ENCODE peak calls at places on chromosomes 1 and 21, in nine cellular contexts. One of them, this sample, is unnamed. For H3K4me1, the result is how much of the 10 kb centered on the place peaks cover.

GRCh38 chr1:4690951-4691675 is 36.7 kb downstream of the AJAP1 start:
- DNase-seq in tibial artery: no peak
- DNase-seq in right lobe of liver: no peak
- DNase-seq in left ventricle myocardium inferior: no peak
- DNase-seq in mammary epithelial cell: no peak
- DNase-seq in cardiac muscle cell: no peak
- DNase-seq in tibial nerve: no peak
- DNase-seq in ascending aorta: no peak
- DNase-seq in pancreas: no peak
- DNase-seq in this sample: no peak

GRCh38 chr21:38807481-38807880 is 1.8 kb downstream of the ETS2 start:
- DNase-seq in pancreas: no peak
- DNase-seq in mammary epithelial cell: no peak
- DNase-seq in tibial artery: no peak
- DNase-seq in cardiac muscle cell: no peak
- DNase-seq in left ventricle myocardium inferior: no peak
- DNase-seq in tibial nerve: no peak
- DNase-seq in ascending aorta: no peak
- DNase-seq in right lobe of liver: no peak
- DNase-seq in this sample: no peak

GRCh38 chr1:163813251-163813650 is 491.5 kb downstream of the NUF2 start:
- DNase-seq in ascending aorta: no peak
- DNase-seq in mammary epithelial cell: no peak
- DNase-seq in tibial nerve: no peak
- DNase-seq in pancreas: no peak
- DNase-seq in tibial artery: no peak
- DNase-seq in cardiac muscle cell: no peak
- DNase-seq in left ventricle myocardium inferior: no peak
- DNase-seq in right lobe of liver: no peak
- DNase-seq in this sample: no peak

GRCh38 chr1:167276969-167277368 is 56.3 kb downstream of the POU2F1 start:
- DNase-seq in tibial artery: no peak
- DNase-seq in ascending aorta: no peak
- DNase-seq in tibial nerve: no peak
- DNase-seq in pancreas: no peak
- DNase-seq in left ventricle myocardium inferior: no peak
- DNase-seq in right lobe of liver: no peak
- DNase-seq in cardiac muscle cell: no peak
- DNase-seq in mammary epithelial cell: no peak
- DNase-seq in this sample: no peak

GRCh38 chr1:236700903-236701302 is 14.6 kb downstream of the ACTN2 start:
- DNase-seq in cardiac muscle cell: peak
- DNase-seq in pancreas: no peak
- DNase-seq in tibial nerve: no peak
- DNase-seq in left ventricle myocardium inferior: no peak
- DNase-seq in right lobe of liver: no peak
- DNase-seq in tibial artery: no peak
- DNase-seq in mammary epithelial cell: no peak
- DNase-seq in ascending aorta: no peak
- DNase-seq in this sample: no peak

GRCh38 chr1:2279882-2280281 is 51.8 kb downstream of the SKI start:
- DNase-seq in tibial nerve: no peak
- DNase-seq in tibial artery: no peak
- DNase-seq in right lobe of liver: peak
- DNase-seq in cardiac muscle cell: no peak
- DNase-seq in ascending aorta: no peak
- DNase-seq in left ventricle myocardium inferior: no peak
- DNase-seq in pancreas: no peak
- DNase-seq in mammary epithelial cell: no peak
- DNase-seq in this sample: no peak

GRCh38 chr1:36856126-36856525 is 178.2 kb downstream of the GRIK3 start:
- DNase-seq in pancreas: no peak
- DNase-seq in tibial nerve: no peak
- DNase-seq in mammary epithelial cell: no peak
- DNase-seq in cardiac muscle cell: no peak
- DNase-seq in left ventricle myocardium inferior: no peak
- DNase-seq in right lobe of liver: no peak
- DNase-seq in tibial artery: no peak
- DNase-seq in ascending aorta: no peak
- DNase-seq in this sample: no peak

GRCh38 chr1:179881642-179882252 is 338 bp upstream of the TOR1AIP1 start:
- DNase-seq in tibial artery: peak
- DNase-seq in pancreas: no peak
- DNase-seq in mammary epithelial cell: no peak
- DNase-seq in right lobe of liver: no peak
- DNase-seq in left ventricle myocardium inferior: no peak
- DNase-seq in ascending aorta: peak
- DNase-seq in cardiac muscle cell: no peak
- DNase-seq in tibial nerve: peak
- DNase-seq in this sample: no peak

GRCh38 chr1:3629561-3630160 is 4.8 kb downstream of the TPRG1L start:
- DNase-seq in right lobe of liver: peak
- DNase-seq in tibial artery: no peak
- DNase-seq in left ventricle myocardium inferior: no peak
- DNase-seq in pancreas: no peak
- DNase-seq in mammary epithelial cell: no peak
- DNase-seq in cardiac muscle cell: no peak
- DNase-seq in ascending aorta: no peak
- DNase-seq in tibial nerve: no peak
- DNase-seq in this sample: no peak

GRCh38 chr1:110554871-110555801 is 36.2 kb upstream of the KCNA10 start:
- DNase-seq in mammary epithelial cell: no peak
- DNase-seq in cardiac muscle cell: peak
- DNase-seq in ascending aorta: peak
- DNase-seq in left ventricle myocardium inferior: peak
- DNase-seq in pancreas: peak
- DNase-seq in right lobe of liver: peak
- DNase-seq in tibial nerve: no peak
- DNase-seq in tibial artery: peak
- DNase-seq in this sample: peak

GRCh38 chr1:211632117-211632807 is 43.2 kb downstream of the NEK2 start:
- DNase-seq in mammary epithelial cell: peak
- DNase-seq in pancreas: no peak
- DNase-seq in cardiac muscle cell: no peak
- DNase-seq in right lobe of liver: peak
- DNase-seq in ascending aorta: no peak
- DNase-seq in tibial nerve: no peak
- DNase-seq in left ventricle myocardium inferior: no peak
- DNase-seq in tibial artery: no peak
- DNase-seq in this sample: no peak

GRCh38 chr1:55071477-55071876 is 32.1 kb downstream of the PCSK9 start:
- DNase-seq in cardiac muscle cell: peak
- DNase-seq in pancreas: no peak
- DNase-seq in left ventricle myocardium inferior: no peak
- DNase-seq in right lobe of liver: no peak
- DNase-seq in ascending aorta: no peak
- DNase-seq in tibial artery: no peak
- DNase-seq in tibial nerve: no peak
- DNase-seq in mammary epithelial cell: peak
- DNase-seq in this sample: no peak

GRCh38 chr1:86137458-86137857 is 19.1 kb downstream of the COL24A1 start:
- DNase-seq in ascending aorta: no peak
- DNase-seq in cardiac muscle cell: no peak
- DNase-seq in pancreas: no peak
- DNase-seq in mammary epithelial cell: peak
- DNase-seq in right lobe of liver: no peak
- DNase-seq in left ventricle myocardium inferior: no peak
- DNase-seq in tibial artery: no peak
- DNase-seq in tibial nerve: no peak
- DNase-seq in this sample: no peak

GRCh38 chr1:160363010-160363409 is 3.9 kb upstream of the NHLH1 start:
- DNase-seq in cardiac muscle cell: no peak
- DNase-seq in right lobe of liver: no peak
- DNase-seq in tibial nerve: no peak
- DNase-seq in left ventricle myocardium inferior: no peak
- DNase-seq in ascending aorta: no peak
- DNase-seq in tibial artery: no peak
- DNase-seq in pancreas: no peak
- DNase-seq in mammary epithelial cell: no peak
- DNase-seq in this sample: no peak

GRCh38 chr1:168421399-168422004 is 122.3 kb downstream of the XCL2 start:
- DNase-seq in right lobe of liver: no peak
- DNase-seq in pancreas: no peak
- DNase-seq in left ventricle myocardium inferior: no peak
- DNase-seq in mammary epithelial cell: no peak
- DNase-seq in ascending aorta: no peak
- DNase-seq in tibial nerve: no peak
- DNase-seq in tibial artery: no peak
- DNase-seq in cardiac muscle cell: no peak
- DNase-seq in this sample: no peak

GRCh38 chr1:107625405-107626029 is 339.5 kb downstream of the VAV3 start:
- DNase-seq in mammary epithelial cell: no peak
- DNase-seq in ascending aorta: no peak
- DNase-seq in right lobe of liver: no peak
- DNase-seq in pancreas: no peak
- DNase-seq in cardiac muscle cell: no peak
- DNase-seq in tibial artery: no peak
- DNase-seq in tibial nerve: no peak
- DNase-seq in left ventricle myocardium inferior: no peak
- DNase-seq in this sample: no peak

DNA sequence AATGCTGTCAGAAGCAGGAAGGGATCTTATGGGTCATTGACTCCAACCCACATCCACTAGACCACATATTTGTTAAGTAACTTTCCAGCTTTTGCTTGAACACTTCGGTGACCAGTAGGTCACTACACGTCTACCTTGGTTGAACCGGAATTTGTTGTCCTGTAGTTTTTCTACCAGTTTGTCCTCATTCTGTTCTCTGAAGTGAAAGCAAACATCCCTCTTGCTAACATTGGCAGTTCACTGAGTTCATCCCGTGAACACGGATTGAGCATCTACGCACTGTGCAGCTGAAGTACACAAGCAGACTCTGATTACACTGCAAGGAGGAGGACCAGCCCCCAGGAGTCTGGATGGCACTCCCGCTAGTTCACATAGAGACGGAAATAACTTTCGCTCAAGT is 135.8 kb downstream of the TLR5 start:
- DNase-seq in right lobe of liver: peak
- DNase-seq in pancreas: no peak
- DNase-seq in cardiac muscle cell: no peak
- DNase-seq in left ventricle myocardium inferior: no peak
- DNase-seq in tibial nerve: no peak
- DNase-seq in ascending aorta: no peak
- DNase-seq in mammary epithelial cell: no peak
- DNase-seq in tibial artery: no peak
- DNase-seq in this sample: no peak
- H3K4me3 ChIP-seq in right lobe of liver: peak
- H3K4me3 ChIP-seq in pancreas: no peak
- H3K4me3 ChIP-seq in cardiac muscle cell: no peak
- H3K4me3 ChIP-seq in left ventricle myocardium inferior: no peak
- H3K4me3 ChIP-seq in tibial nerve: peak
- H3K4me3 ChIP-seq in ascending aorta: no peak
- H3K4me3 ChIP-seq in mammary epithelial cell: no peak
- H3K4me3 ChIP-seq in tibial artery: peak
- H3K4me3 ChIP-seq in this sample: no peak

DNA sequence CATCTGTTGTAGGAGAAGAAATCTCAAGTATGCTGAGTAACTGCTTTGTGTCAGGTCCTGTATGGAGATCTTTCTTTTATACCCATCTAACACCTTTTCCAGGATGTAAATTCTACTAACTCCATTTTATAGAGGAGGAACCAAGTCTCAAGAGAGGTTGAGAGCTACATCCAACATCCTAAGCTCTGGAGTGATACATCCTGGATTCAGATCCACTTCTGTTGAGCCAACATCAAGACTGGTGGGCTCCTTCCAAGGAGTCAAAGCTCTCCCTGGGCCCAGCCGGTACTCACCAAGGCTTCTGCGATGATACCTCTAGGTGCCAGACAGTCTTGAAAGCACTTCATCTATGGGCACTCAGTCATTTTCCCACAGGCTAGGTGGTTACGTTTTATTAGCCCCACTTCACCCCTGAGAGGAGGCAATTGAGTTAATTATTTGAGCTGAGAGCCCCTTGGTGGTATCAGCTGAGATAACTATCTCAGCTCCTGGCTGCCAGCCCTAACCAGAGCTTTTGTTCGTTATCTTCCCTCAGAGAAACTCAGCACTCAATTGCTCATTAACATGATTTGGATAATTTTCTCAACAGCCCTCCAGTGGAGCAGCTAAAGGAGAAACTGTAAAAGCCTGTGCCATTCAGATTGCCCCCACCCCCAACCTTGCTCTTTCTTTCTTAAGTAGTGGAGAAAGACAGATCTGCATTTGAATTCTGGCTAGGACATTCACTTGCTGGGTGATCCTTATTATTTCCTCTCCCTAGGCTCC is 219.0 kb upstream of the FGGY start:
- DNase-seq in ascending aorta: no peak
- DNase-seq in right lobe of liver: no peak
- DNase-seq in cardiac muscle cell: peak
- DNase-seq in tibial artery: no peak
- DNase-seq in tibial nerve: no peak
- DNase-seq in mammary epithelial cell: no peak
- DNase-seq in pancreas: no peak
- DNase-seq in left ventricle myocardium inferior: no peak
- DNase-seq in this sample: no peak
- H3K4me1 ChIP-seq in ascending aorta: under half
- H3K4me1 ChIP-seq in right lobe of liver: under half
- H3K4me1 ChIP-seq in cardiac muscle cell: under half
- H3K4me1 ChIP-seq in tibial artery: under half
- H3K4me1 ChIP-seq in tibial nerve: under half
- H3K4me1 ChIP-seq in mammary epithelial cell: under half
- H3K4me1 ChIP-seq in pancreas: under half
- H3K4me1 ChIP-seq in left ventricle myocardium inferior: under half
- H3K4me1 ChIP-seq in this sample: under half

GRCh38 chr1:67648582-67649326 is 36.2 kb upstream of the GADD45A start:
- DNase-seq in cardiac muscle cell: no peak
- DNase-seq in ascending aorta: no peak
- DNase-seq in tibial nerve: no peak
- DNase-seq in tibial artery: no peak
- DNase-seq in left ventricle myocardium inferior: no peak
- DNase-seq in mammary epithelial cell: no peak
- DNase-seq in pancreas: no peak
- DNase-seq in right lobe of liver: no peak
- DNase-seq in this sample: no peak
- TF ChIP-seq CTCF in cardiac muscle cell: no peak
- TF ChIP-seq CTCF in ascending aorta: no peak
- TF ChIP-seq CTCF in tibial nerve: no peak
- TF ChIP-seq CTCF in tibial artery: no peak
- TF ChIP-seq CTCF in left ventricle myocardium inferior: no peak
- TF ChIP-seq CTCF in mammary epithelial cell: no peak
- TF ChIP-seq CTCF in pancreas: no peak
- TF ChIP-seq CTCF in right lobe of liver: no peak
- TF ChIP-seq CTCF in this sample: no peak

DNA sequence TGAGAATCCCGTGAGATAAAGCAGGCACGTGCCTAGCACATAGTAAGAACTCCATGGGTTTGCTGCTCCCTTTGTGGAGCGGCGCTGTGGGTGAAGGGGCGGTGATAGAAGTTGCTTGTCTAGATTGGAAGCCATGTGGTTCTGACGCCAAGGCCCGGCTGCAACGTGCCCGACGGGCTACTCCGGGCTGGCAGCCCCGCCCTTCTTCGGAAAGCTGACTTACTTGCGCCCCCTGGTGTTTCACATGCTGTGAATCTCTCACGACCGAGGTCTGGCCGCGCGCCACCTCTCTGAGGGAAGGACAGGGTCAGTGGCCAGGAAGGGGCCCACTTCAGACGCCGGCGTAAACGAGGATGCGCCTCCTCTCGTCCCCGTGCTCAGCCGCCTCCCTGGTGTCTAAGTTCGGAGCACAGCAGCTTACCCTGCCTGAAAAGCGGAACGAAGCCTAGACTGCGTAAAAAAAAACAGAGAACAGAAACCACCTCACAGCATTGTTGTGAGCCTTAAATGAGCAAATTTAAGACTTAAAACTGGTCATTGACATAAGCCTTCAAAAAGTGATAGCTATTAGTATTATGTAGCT is 42.6 kb upstream of the WNT2B start:
- DNase-seq in mammary epithelial cell: peak
- DNase-seq in tibial artery: peak
- DNase-seq in left ventricle myocardium inferior: peak
- DNase-seq in pancreas: peak
- DNase-seq in cardiac muscle cell: peak
- DNase-seq in ascending aorta: peak
- DNase-seq in right lobe of liver: peak
- DNase-seq in tibial nerve: peak
- DNase-seq in this sample: peak
- H3K4me3 ChIP-seq in mammary epithelial cell: peak
- H3K4me3 ChIP-seq in tibial artery: peak
- H3K4me3 ChIP-seq in left ventricle myocardium inferior: peak
- H3K4me3 ChIP-seq in pancreas: peak
- H3K4me3 ChIP-seq in cardiac muscle cell: peak
- H3K4me3 ChIP-seq in ascending aorta: peak
- H3K4me3 ChIP-seq in right lobe of liver: peak
- H3K4me3 ChIP-seq in tibial nerve: peak
- H3K4me3 ChIP-seq in this sample: no peak